ENCODE peak calls at places on chromosomes 3 and 15, in seven cellular contexts. E is non-pigmented ciliary epithelial cell; L is stimulated activated CD4-positive, alpha-beta T cell treated with anti-CD3 and anti-CD28 coated beads, TNF-alpha, amount 100 ng/mL, for 4 hours; K is ureter; J is mammary epithelial cell; I is effector CD8-positive, alpha-beta T cell; F is amygdala. Z is an unnamed sample.

GRCh38 chr3:52831500-52832301 is 1.2 kb upstream of the ITIH4 start:
- DNase-seq in E (no peak), L (no peak), K (peak), J (peak), I (no peak), F (no peak), Z (peak)

GRCh38 chr3:52190294-52190841 is 7.6 kb upstream of the ALAS1 start:
- DNase-seq in E (no peak), L (no peak), K (peak), J (no peak), I (no peak), F (no peak), Z (peak)

GRCh38 chr3:37453393-37454391 is 279.3 kb upstream of the LRRFIP2 start:
- DNase-seq in E (no peak), L (no peak), K (peak), J (no peak), I (no peak), F (no peak), Z (no peak)

GRCh38 chr3:195385526-195385925 is 57.3 kb downstream of the ACAP2 start:
- DNase-seq in E (peak), L (no peak), K (no peak), J (peak), I (no peak), F (no peak), Z (no peak)

GRCh38 chr3:11907667-11908660 is 61.3 kb upstream of the TAMM41 start:
- DNase-seq in E (no peak), L (no peak), K (no peak), J (no peak), I (no peak), F (no peak), Z (no peak)

GRCh38 chr3:47421741-47422649 is 41.2 kb downstream of the PTPN23 start:
- DNase-seq in E (no peak), L (no peak), K (no peak), J (peak), I (no peak), F (no peak), Z (peak)

GRCh38 chr15:70378126-70379031 is 280.7 kb upstream of the TLE3 start:
- DNase-seq in E (no peak), L (no peak), K (no peak), J (no peak), I (no peak), F (no peak), Z (peak)

GRCh38 chr15:65195542-65196026 is 10.4 kb upstream of the CLPX start:
- DNase-seq in E (no peak), L (no peak), K (no peak), J (no peak), I (no peak), F (no peak), Z (no peak)

GRCh38 chr3:184238246-184238818 is 8.9 kb downstream of the VWA5B2 start:
- DNase-seq in E (no peak), L (no peak), K (no peak), J (no peak), I (no peak), F (no peak), Z (no peak)

GRCh38 chr3:169966951-169967915 is 626 bp downstream of the SEC62 start:
- DNase-seq in E (no peak), L (peak), K (peak), J (peak), I (peak), F (no peak), Z (peak)

GRCh38 chr15:96500491-96500890 is 170.0 kb downstream of the NR2F2 start:
- DNase-seq in E (no peak), L (no peak), K (no peak), J (no peak), I (no peak), F (no peak), Z (no peak)

GRCh38 chr3:8629151-8630021 is 15.2 kb downstream of the SSUH2 start:
- DNase-seq in E (peak), L (peak), K (peak), J (peak), I (no peak), F (no peak), Z (peak)

GRCh38 chr15:52870015-52870414 is 79.9 kb upstream of the ONECUT1 start:
- DNase-seq in E (no peak), L (no peak), K (no peak), J (no peak), I (no peak), F (no peak), Z (peak)

GRCh38 chr15:69451951-69452701 is 492 bp upstream of the RPLP1 start:
- DNase-seq in E (no peak), L (no peak), K (no peak), J (no peak), I (no peak), F (peak), Z (no peak)

GRCh38 chr3:188286087-188286513 is 132.1 kb downstream of the LPP start:
- DNase-seq in E (peak), L (no peak), K (no peak), J (peak), I (no peak), F (no peak), Z (peak)

GRCh38 chr3:59978979-59979378 is 929.2 kb upstream of the CFAP20DC start:
- DNase-seq in E (no peak), L (no peak), K (no peak), J (no peak), I (no peak), F (no peak), Z (no peak)

GRCh38 chr15:70741107-70741511 is 22.2 kb downstream of the UACA start:
- DNase-seq in E (peak), L (no peak), K (peak), J (peak), I (no peak), F (no peak), Z (peak)

GRCh38 chr3:177746259-177747021 is 549.2 kb upstream of the TBL1XR1 start:
- DNase-seq in E (no peak), L (no peak), K (no peak), J (peak), I (no peak), F (no peak), Z (no peak)

GRCh38 chr3:64300790-64301423 is 75.6 kb upstream of the PRICKLE2 start:
- DNase-seq in E (no peak), L (no peak), K (no peak), J (peak), I (no peak), F (no peak), Z (no peak)

GRCh38 chr15:48695088-48695834 is 49.8 kb upstream of the FBN1 start:
- DNase-seq in E (peak), L (no peak), K (no peak), J (peak), I (no peak), F (no peak), Z (peak)

GRCh38 chr3:145767909-145768308 is 393.1 kb downstream of the PLOD2 start:
- DNase-seq in E (peak), L (no peak), K (no peak), J (no peak), I (no peak), F (no peak), Z (no peak)

GRCh38 chr3:113461488-113461887 is 20.2 kb upstream of the CFAP44 start:
- DNase-seq in E (no peak), L (no peak), K (no peak), J (no peak), I (no peak), F (no peak), Z (no peak)

GRCh38 chr3:29427266-29428103 is 146.6 kb downstream of the RBMS3 start:
- DNase-seq in E (no peak), L (no peak), K (no peak), J (no peak), I (no peak), F (no peak), Z (peak)

GRCh38 chr15:24877174-24877573 is 77.6 kb upstream of the SNRPN start:
- DNase-seq in E (no peak), L (no peak), K (no peak), J (no peak), I (no peak), F (no peak), Z (no peak)

GRCh38 chr15:28006116-28006911 is 92.8 kb downstream of the OCA2 start:
- DNase-seq in E (no peak), L (no peak), K (no peak), J (no peak), I (no peak), F (no peak), Z (no peak)

GRCh38 chr3:95705786-95706418 is 1108.5 kb upstream of the EPHA6 start:
- DNase-seq in E (no peak), L (no peak), K (no peak), J (no peak), I (no peak), F (no peak), Z (no peak)

GRCh38 chr15:41944313-41944940 is 27.9 kb downstream of the EHD4 start:
- DNase-seq in E (peak), L (no peak), K (peak), J (peak), I (no peak), F (no peak), Z (peak)

GRCh38 chr3:187958432-187959003 is 195.4 kb upstream of the LPP start:
- DNase-seq in E (no peak), L (peak), K (no peak), J (no peak), I (no peak), F (no peak), Z (no peak)

GRCh38 chr3:54356299-54357037 is 234.1 kb downstream of the CACNA2D3 start:
- DNase-seq in E (no peak), L (no peak), K (no peak), J (no peak), I (no peak), F (no peak), Z (peak)

GRCh38 chr15:101045835-101046691 is 126.9 kb downstream of the LRRK1 start:
- DNase-seq in E (no peak), L (no peak), K (peak), J (peak), I (no peak), F (no peak), Z (no peak)

GRCh38 chr15:65066635-65067333 is 1.0 kb downstream of the RASL12 start:
- DNase-seq in E (no peak), L (no peak), K (no peak), J (no peak), I (no peak), F (no peak), Z (no peak)

GRCh38 chr3:52119056-52119455 is 35.2 kb downstream of the POC1A start:
- DNase-seq in E (no peak), L (no peak), K (no peak), J (no peak), I (no peak), F (no peak), Z (no peak)

GRCh38 chr3:99635348-99635747 is 3.0 kb upstream of the COL8A1 start:
- DNase-seq in E (no peak), L (no peak), K (no peak), J (no peak), I (no peak), F (no peak), Z (no peak)

GRCh38 chr3:34090876-34091275 is 292.4 kb downstream of the PDCD6IP start:
- DNase-seq in E (no peak), L (no peak), K (no peak), J (no peak), I (no peak), F (no peak), Z (no peak)

GRCh38 chr3:30308131-30308530 is 298.3 kb upstream of the TGFBR2 start:
- DNase-seq in E (no peak), L (no peak), K (no peak), J (peak), I (no peak), F (no peak), Z (no peak)

Z was measured in MG63.